ENCODE peak calls at places on chromosomes 11 and 22, in nine cellular contexts. D is GM12878, V is A549, Y is tibial nerve, S is heart left ventricle, M is adrenal gland, J is thyroid gland, B is right lobe of liver, G is stomach. Z is an unnamed sample.
A peak's percentile ranks its signal among the peaks of the same experiment; 100 is the strongest.

GRCh38 chr11:16536513-16536912 is 180.2 kb upstream of the SOX6 start:
- DNase-seq in D (no peak), V (no peak), M (no peak), B (no peak), Y (no peak), J (no peak), S (no peak), G (no peak), Z (no peak)

GRCh38 chr22:32202539-32203180 is 2.2 kb downstream of the RFPL2 start:
- DNase-seq in G (peak; percentile 52), Y (no peak), B (peak; percentile 85), J (peak; percentile 77), D (no peak), S (peak; percentile 33), M (no peak), V (peak; percentile 47), Z (peak; percentile 84)

GRCh38 chr11:77115956-77116355 is 12.1 kb upstream of the MYO7A start:
- DNase-seq in M (no peak), B (no peak), D (no peak), G (no peak), S (no peak), J (no peak), V (no peak), Y (no peak), Z (no peak)

GRCh38 chr22:45139693-45140092 is 24.0 kb upstream of the NUP50 start:
- DNase-seq in M (no peak), G (no peak), B (no peak), Y (no peak), D (no peak), V (no peak), J (no peak), S (no peak), Z (no peak)

GRCh38 chr11:131483877-131484276 is 113.5 kb downstream of the NTM start:
- DNase-seq in B (no peak), J (no peak), V (no peak), M (no peak), S (no peak), Y (no peak), G (no peak), D (no peak), Z (no peak)

GRCh38 chr11:111569476-111569875 is 29.0 kb downstream of the LAYN start:
- DNase-seq in J (no peak), Y (no peak), S (no peak), B (no peak), G (no peak), M (no peak), D (no peak), V (no peak), Z (no peak)

GRCh38 chr11:115912484-115912945 is 408.3 kb upstream of the CADM1 start:
- DNase-seq in V (no peak), D (no peak), Y (no peak), J (peak; percentile 36), B (no peak), M (no peak), G (no peak), S (no peak), Z (no peak)

GRCh38 chr11:35951659-35952058 is 7.8 kb downstream of the LDLRAD3 start:
- DNase-seq in D (no peak), B (no peak), Y (no peak), S (no peak), J (no peak), V (no peak), G (no peak), M (no peak), Z (no peak)

GRCh38 chr11:34972892-34973291 is 56.5 kb downstream of the PDHX start:
- DNase-seq in Y (no peak), B (no peak), V (no peak), D (no peak), M (no peak), J (no peak), S (no peak), G (no peak), Z (no peak)

GRCh38 chr22:49487950-49488349 is 339.7 kb downstream of the BRD1 start:
- DNase-seq in J (no peak), Y (no peak), B (no peak), S (no peak), V (no peak), D (no peak), G (no peak), M (no peak), Z (no peak)

GRCh38 chr11:119107538-119108150 is 500 bp downstream of the C2CD2L start:
- DNase-seq in G (no peak), V (no peak), M (no peak), B (no peak), D (no peak), S (no peak), Y (no peak), J (no peak), Z (no peak)

GRCh38 chr11:17722000-17722643 is 2.8 kb downstream of the MYOD1 start:
- DNase-seq in J (no peak), Y (no peak), S (no peak), V (peak; percentile 48), D (no peak), G (no peak), B (no peak), M (no peak), Z (no peak)

GRCh38 chr11:31799036-31799793 is 11.9 kb downstream of the PAX6 start:
- DNase-seq in B (no peak), Y (peak; percentile 3), V (no peak), S (no peak), G (no peak), D (no peak), J (no peak), M (no peak), Z (peak; percentile 77)

GRCh38 chr22:50670513-50670912 is 2.1 kb upstream of the SHANK3 start:
- DNase-seq in J (no peak), S (no peak), V (no peak), G (no peak), M (no peak), Y (no peak), B (no peak), D (no peak), Z (no peak)

GRCh38 chr22:48782817-48783511 is 1044.7 kb downstream of the BRD1 start:
- DNase-seq in S (peak; percentile 1), B (no peak), D (no peak), M (no peak), V (peak; percentile 10), J (no peak), G (no peak), Y (no peak), Z (peak; percentile 8)

GRCh38 chr22:37557321-37558001 is 2.8 kb upstream of the CDC42EP1 start:
- DNase-seq in S (no peak), Y (no peak), M (no peak), B (peak; percentile 78), D (no peak), G (no peak), V (no peak), J (no peak), Z (no peak)

GRCh38 chr11:57900315-57900714 is 123.4 kb upstream of the OR9Q1 start:
- DNase-seq in J (no peak), Y (no peak), V (no peak), D (no peak), S (no peak), G (no peak), B (no peak), M (no peak), Z (no peak)

GRCh38 chr11:12245549-12245986 is 131.8 kb upstream of the PARVA start:
- DNase-seq in J (no peak), S (no peak), B (no peak), M (no peak), G (peak; percentile 40), Y (no peak), D (no peak), V (no peak), Z (peak; percentile 46)

GRCh38 chr11:12248330-12248729 is 129.0 kb upstream of the PARVA start:
- DNase-seq in J (peak; percentile 95), Y (peak; percentile 71), G (peak; percentile 98), S (peak; percentile 74), B (peak; percentile 87), D (no peak), M (peak; percentile 49), V (no peak), Z (no peak)

GRCh38 chr11:12246169-12246568 is 131.2 kb upstream of the PARVA start:
- DNase-seq in M (no peak), B (no peak), Y (no peak), V (no peak), D (no peak), S (no peak), G (no peak), J (no peak), Z (no peak)

GRCh38 chr11:12247543-12248287 is 129.7 kb upstream of the PARVA start:
- DNase-seq in S (no peak), G (no peak), M (no peak), B (no peak), D (no peak), J (no peak), V (no peak), Y (no peak), Z (no peak)

GRCh38 chr11:12246989-12247388 is 130.4 kb upstream of the PARVA start:
- DNase-seq in S (no peak), G (no peak), V (no peak), Y (no peak), B (no peak), D (no peak), M (no peak), J (no peak), Z (no peak)
- H3K4me1 ChIP-seq in S (peaks cover 68% of the 10 kb centered on the region), G (peaks cover 98% of the 10 kb centered on the region), V (peaks cover 10% of the 10 kb centered on the region), Y (no peaks in the 10 kb centered on the region), B (no peaks in the 10 kb centered on the region), D (no peaks in the 10 kb centered on the region), M (no peaks in the 10 kb centered on the region), J (peaks cover 27% of the 10 kb centered on the region), Z (peaks cover 38% of the 10 kb centered on the region)

DNA sequence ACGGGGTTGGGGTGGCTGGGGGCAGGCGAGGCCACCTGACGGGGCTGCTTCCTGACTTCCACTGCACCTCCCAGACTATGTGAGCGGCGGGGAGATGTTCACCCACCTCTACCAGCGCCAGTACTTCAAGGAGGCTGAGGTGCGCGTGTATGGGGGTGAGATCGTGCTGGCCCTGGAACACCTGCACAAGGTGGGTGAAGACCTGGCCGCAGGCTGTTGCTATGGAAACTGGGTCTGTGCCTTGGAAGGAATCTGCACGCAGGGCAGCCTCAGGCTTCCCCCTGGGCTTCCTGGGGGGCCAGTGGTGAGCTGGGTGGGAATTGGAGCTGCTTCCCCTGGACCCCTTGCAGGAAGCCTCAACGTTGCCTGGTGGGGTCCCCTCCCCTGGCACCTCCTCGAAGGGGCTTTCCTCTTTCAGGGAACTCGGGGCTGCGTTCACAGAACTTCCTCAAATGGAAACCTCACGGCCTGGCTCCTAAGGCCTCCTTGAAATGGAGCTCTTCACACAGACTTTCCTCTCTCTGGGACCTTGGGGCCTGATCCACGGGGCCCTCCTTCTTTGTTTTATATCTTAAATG is 1.5 kb downstream of the RPS6KA4 start:
- DNase-seq in B (no peak), S (no peak), V (no peak), Y (no peak), J (no peak), M (no peak), D (no peak), G (no peak), Z (no peak)
- H3K4me3 ChIP-seq in B (peak overlapping the region; percentile 71), S (peak overlapping the region; percentile 81), V (no peak overlapping the region), Y (no peak overlapping the region), J (no peak overlapping the region), M (no peak overlapping the region), D (peak overlapping the region; percentile 69), G (peak overlapping the region; percentile 77), Z (peak overlapping the region; percentile 78)

GRCh38 chr11:110069158-110069737 is 23.9 kb upstream of the ZC3H12C start:
- DNase-seq in G (peak; percentile 39), S (peak; percentile 65), V (no peak), B (peak; percentile 59), M (peak; percentile 52), D (no peak), J (peak; percentile 38), Y (peak; percentile 49), Z (peak; percentile 66)
- TF ChIP-seq POLR2A in G (no peak), S (no peak), V (no peak), B (no peak), M (no peak), D (no peak), J (no peak), Y (no peak), Z (no peak)

GRCh38 chr22:29341849-29342127 is 26.3 kb upstream of the RASL10A start:
- DNase-seq in Y (no peak), V (no peak), M (no peak), G (no peak), D (no peak), J (no peak), B (no peak), S (no peak), Z (no peak)
- H3K4me1 ChIP-seq in Y (no peaks in the 10 kb centered on the region), V (peaks cover 8% of the 10 kb centered on the region), M (no peaks in the 10 kb centered on the region), G (peaks cover 36% of the 10 kb centered on the region), D (no peaks in the 10 kb centered on the region), J (peaks cover 30% of the 10 kb centered on the region), B (no peaks in the 10 kb centered on the region), S (peaks cover 44% of the 10 kb centered on the region), Z (no peaks in the 10 kb centered on the region)

Z was measured in upper lobe of left lung.